ENCODE peak calls at places on chromosomes 3 and 15, in ten cellular contexts. A is PC-3, D is fibroblast of lung, T is A673, R is neural progenitor cell, K is mammary epithelial cell, O is GM23338, F is endothelial cell of umbilical vein, M is astrocyte, S is HCT116. Z is an unnamed sample.

GRCh38 chr3:16510620-16511319 is 2.7 kb downstream of the RFTN1 start:
- DNase-seq in T (no peak), R (no peak), O (no peak), A (no peak), F (no peak), M (no peak), S (no peak), K (no peak), D (no peak), Z (no peak)

GRCh38 chr3:117170112-117170511 is 460.5 kb downstream of the TUSC7 start:
- DNase-seq in M (no peak), T (no peak), K (no peak), R (no peak), O (no peak), F (no peak), A (no peak), S (no peak), D (peak), Z (no peak)

GRCh38 chr3:96813820-96814580 is 394 bp upstream of the EPHA6 start:
- DNase-seq in T (peak), M (peak), A (peak), S (no peak), D (peak), O (peak), F (peak), K (peak), R (peak), Z (peak)

GRCh38 chr3:60363817-60364216 is 887.4 kb downstream of the FHIT start:
- DNase-seq in A (peak), R (no peak), S (no peak), D (peak), T (no peak), O (no peak), M (peak), K (no peak), F (no peak), Z (peak)

GRCh38 chr3:10428393-10429091 is 76.8 kb downstream of the ATP2B2 start:
- DNase-seq in D (no peak), O (peak), F (no peak), R (no peak), A (no peak), M (no peak), K (no peak), T (no peak), S (no peak), Z (no peak)

GRCh38 chr3:67484085-67484484 is 170.3 kb downstream of the SUCLG2 start:
- DNase-seq in R (no peak), S (no peak), M (no peak), D (no peak), F (no peak), A (no peak), K (no peak), T (no peak), O (no peak), Z (no peak)

GRCh38 chr15:40149339-40149738 is 11.5 kb upstream of the BUB1B start:
- DNase-seq in T (no peak), S (no peak), K (no peak), R (no peak), M (no peak), A (no peak), F (no peak), O (no peak), D (no peak), Z (no peak)

GRCh38 chr15:74578496-74578994 is 37.1 kb upstream of the CLK3 start:
- DNase-seq in R (no peak), S (no peak), M (no peak), K (no peak), D (no peak), A (no peak), T (no peak), F (no peak), O (no peak), Z (no peak)

GRCh38 chr3:13373975-13374586 is 46.0 kb downstream of the NUP210 start:
- DNase-seq in A (no peak), T (no peak), K (no peak), O (no peak), D (no peak), R (no peak), S (no peak), M (no peak), F (no peak), Z (no peak)

GRCh38 chr15:71103102-71103676 is 12.1 kb upstream of the THSD4 start:
- DNase-seq in M (no peak), D (peak), K (peak), O (no peak), F (peak), R (peak), T (peak), A (peak), S (peak), Z (peak)

GRCh38 chr3:159001711-159002110 is 199.9 kb downstream of the MFSD1 start:
- DNase-seq in O (no peak), R (no peak), F (no peak), T (no peak), M (no peak), A (peak), D (peak), K (peak), S (no peak), Z (no peak)

GRCh38 chr3:124033360-124034015 is 41.6 kb upstream of the ROPN1 start:
- DNase-seq in A (peak), D (peak), F (no peak), K (peak), M (no peak), T (peak), O (peak), R (peak), S (no peak), Z (peak)
- TF ChIP-seq EZH2 in A (peak), D (no peak), F (no peak), K (peak), M (peak), T (no peak), O (no peak), R (no peak), S (no peak), Z (peak)

GRCh38 chr15:67832965-67833503 is 6.8 kb downstream of the RNU6-1 start:
- DNase-seq in K (no peak), R (peak), M (no peak), A (no peak), D (no peak), S (no peak), O (peak), T (no peak), F (no peak), Z (no peak)
- TF ChIP-seq EZH2 in K (no peak), R (no peak), M (no peak), A (no peak), D (peak), S (no peak), O (peak), T (no peak), F (no peak), Z (no peak)

GRCh38 chr15:64151727-64152506 is at the start of gene SNX22:
- DNase-seq in M (no peak), T (no peak), R (peak), S (no peak), A (no peak), K (no peak), O (peak), D (no peak), F (peak), Z (no peak)
- TF ChIP-seq EZH2 in M (peak), T (no peak), R (peak), S (no peak), A (no peak), K (no peak), O (no peak), D (peak), F (no peak), Z (peak)

GRCh38 chr3:155946178-155946577 is 75.7 kb downstream of the GMPS start:
- DNase-seq in F (no peak), R (no peak), A (peak), S (no peak), O (no peak), K (peak), M (peak), D (peak), T (no peak), Z (peak)
- TF ChIP-seq EZH2 in F (no peak), R (no peak), A (no peak), S (no peak), O (no peak), K (no peak), M (no peak), D (no peak), T (no peak), Z (no peak)

GRCh38 chr3:56467108-56467507 is 1.2 kb downstream of the ERC2 start:
- DNase-seq in A (peak), M (peak), D (peak), T (peak), K (peak), S (no peak), O (peak), F (peak), R (peak), Z (no peak)
- TF ChIP-seq EZH2 in A (no peak), M (no peak), D (no peak), T (no peak), K (no peak), S (no peak), O (no peak), F (no peak), R (no peak), Z (no peak)

GRCh38 chr3:186570096-186570940 is at the start of gene DNAJB11:
- DNase-seq in D (peak), T (peak), R (peak), K (peak), M (peak), F (peak), O (peak), S (peak), A (peak), Z (peak)
- TF ChIP-seq EZH2 in D (no peak), T (no peak), R (no peak), K (no peak), M (no peak), F (peak), O (no peak), S (no peak), A (no peak), Z (no peak)